ENCODE peak calls at places on chromosomes 3 and 15, in six cellular contexts. P is cardiac muscle cell, G is tibial nerve, D is heart right ventricle, E is H9, U is fibroblast of lung. Q is an unnamed sample.
A peak's percentile ranks its signal among the peaks of the same experiment; 100 is the strongest.

GRCh38 chr3:47863391-47864128 is 60.6 kb downstream of the DHX30 start:
- DNase-seq in P (no peak), U (no peak), G (no peak), D (no peak), E (no peak), Q (no peak)

GRCh38 chr3:184748219-184749135 is 36.6 kb upstream of the MAGEF1 start:
- DNase-seq in G (no peak), D (no peak), U (peak; percentile 18), P (peak; percentile 57), E (peak; percentile 62), Q (peak; percentile 66)

GRCh38 chr3:3196148-3196861 is 16.8 kb upstream of the CRBN start:
- DNase-seq in E (peak; percentile 34), G (no peak), D (no peak), U (peak; percentile 10), P (peak; percentile 42), Q (peak; percentile 11)

GRCh38 chr15:78988361-78988911 is 43.6 kb upstream of the CTSH start:
- DNase-seq in E (no peak), D (no peak), U (peak; percentile 99), P (no peak), G (peak; percentile 58), Q (peak; percentile 99)

GRCh38 chr3:132047209-132047608 is 12.4 kb upstream of the CPNE4 start:
- DNase-seq in D (no peak), P (no peak), U (no peak), E (no peak), G (no peak), Q (no peak)

GRCh38 chr3:4776399-4776979 is 202.7 kb upstream of the BHLHE40 start:
- DNase-seq in D (no peak), P (no peak), G (no peak), U (no peak), E (no peak), Q (peak; percentile 4)

GRCh38 chr3:81741214-81741613 is 20.2 kb downstream of the GBE1 start:
- DNase-seq in G (no peak), U (peak; percentile 71), D (no peak), E (no peak), P (no peak), Q (no peak)

GRCh38 chr3:25783661-25784512 is 644 bp upstream of the NGLY1 start:
- DNase-seq in G (no peak), P (peak; percentile 74), U (peak; percentile 41), E (peak; percentile 86), D (no peak), Q (peak; percentile 18)

GRCh38 chr3:39147711-39148115 is 5.7 kb downstream of the CSRNP1 start:
- DNase-seq in D (no peak), E (no peak), P (no peak), G (no peak), U (peak; percentile 48), Q (no peak)

GRCh38 chr3:23439080-23439479 is 236.0 kb downstream of the UBE2E2 start:
- DNase-seq in P (no peak), G (no peak), U (no peak), D (no peak), E (no peak), Q (no peak)

GRCh38 chr15:48972750-48973503 is 9.2 kb upstream of the SHC4 start:
- DNase-seq in D (no peak), U (no peak), G (no peak), E (no peak), P (no peak), Q (no peak)

GRCh38 chr15:34726407-34727100 is 28.2 kb downstream of the GJD2 start:
- DNase-seq in G (no peak), P (no peak), U (peak; percentile 62), D (no peak), E (no peak), Q (no peak)

GRCh38 chr3:12508316-12508715 is 24.0 kb downstream of the TSEN2 start:
- DNase-seq in U (peak; percentile 99), P (no peak), D (no peak), E (no peak), G (peak; percentile 15), Q (peak; percentile 79)

GRCh38 chr3:122942937-122943827 is 84.4 kb downstream of the SEMA5B start:
- DNase-seq in G (peak; percentile 40), D (peak; percentile 72), P (peak; percentile 85), U (peak; percentile 39), E (peak; percentile 89), Q (peak; percentile 64)

GRCh38 chr3:27507515-27508266 is 23.5 kb upstream of the SLC4A7 start:
- DNase-seq in G (no peak), P (no peak), D (no peak), E (no peak), U (peak; percentile 68), Q (peak; percentile 38)

GRCh38 chr3:105868450-105868744 is 415 bp downstream of the CBLB start:
- DNase-seq in E (peak; percentile 54), U (peak; percentile 62), D (peak; percentile 65), G (peak; percentile 24), P (peak; percentile 78), Q (peak; percentile 18)

GRCh38 chr15:70436428-70436827 is 326.9 kb downstream of the UACA start:
- DNase-seq in D (no peak), P (no peak), G (no peak), U (no peak), E (no peak), Q (no peak)

GRCh38 chr3:135229018-135229495 is 434.0 kb downstream of the EPHB1 start:
- DNase-seq in G (no peak), D (peak; percentile 40), U (peak; percentile 1), E (peak; percentile 68), P (no peak), Q (no peak)

GRCh38 chr3:42068303-42069088 is 22.7 kb upstream of the TRAK1 start:
- DNase-seq in D (no peak), G (no peak), P (no peak), E (no peak), U (no peak), Q (no peak)

GRCh38 chr15:38300395-38300794 is 47.8 kb downstream of the SPRED1 start:
- DNase-seq in P (no peak), G (no peak), E (no peak), D (no peak), U (no peak), Q (peak; percentile 3)

GRCh38 chr3:122784436-122784835 is 9.2 kb downstream of the HSPBAP1 start:
- DNase-seq in E (no peak), P (no peak), G (no peak), U (peak; percentile 72), D (no peak), Q (peak; percentile 52)

GRCh38 chr3:127697531-127698240 is 24.9 kb downstream of the ABTB1 start:
- DNase-seq in P (peak; percentile 73), E (peak; percentile 84), G (peak; percentile 69), U (peak; percentile 78), D (peak; percentile 83), Q (peak; percentile 71)

GRCh38 chr3:120648290-120648689 is 33.7 kb downstream of the HGD start:
- DNase-seq in D (no peak), E (no peak), P (no peak), G (no peak), U (no peak), Q (no peak)

GRCh38 chr15:61633951-61634350 is 404.8 kb upstream of the RORA start:
- DNase-seq in P (no peak), E (no peak), U (no peak), D (no peak), G (no peak), Q (no peak)

GRCh38 chr15:90957105-90957790 is 2.6 kb downstream of the RCCD1 start:
- DNase-seq in U (peak; percentile 49), E (peak; percentile 64), G (no peak), D (peak; percentile 35), P (peak; percentile 54), Q (peak; percentile 30)

GRCh38 chr15:39285066-39285465 is 295.8 kb upstream of the THBS1 start:
- DNase-seq in P (no peak), G (no peak), E (no peak), U (peak; percentile 88), D (no peak), Q (no peak)

GRCh38 chr3:133437391-133438093 is 37.7 kb downstream of the BFSP2 start:
- DNase-seq in P (no peak), E (no peak), D (no peak), U (peak; percentile 41), G (no peak), Q (no peak)

GRCh38 chr15:67549736-67550135 is 7.2 kb downstream of the MAP2K5 start:
- DNase-seq in P (no peak), E (no peak), G (no peak), D (no peak), U (no peak), Q (no peak)
- H3K27ac ChIP-seq in P (no peak overlapping the region), E (no peak overlapping the region), G (no peak overlapping the region), D (no peak overlapping the region), U (no peak overlapping the region), Q (no peak overlapping the region)

DNA sequence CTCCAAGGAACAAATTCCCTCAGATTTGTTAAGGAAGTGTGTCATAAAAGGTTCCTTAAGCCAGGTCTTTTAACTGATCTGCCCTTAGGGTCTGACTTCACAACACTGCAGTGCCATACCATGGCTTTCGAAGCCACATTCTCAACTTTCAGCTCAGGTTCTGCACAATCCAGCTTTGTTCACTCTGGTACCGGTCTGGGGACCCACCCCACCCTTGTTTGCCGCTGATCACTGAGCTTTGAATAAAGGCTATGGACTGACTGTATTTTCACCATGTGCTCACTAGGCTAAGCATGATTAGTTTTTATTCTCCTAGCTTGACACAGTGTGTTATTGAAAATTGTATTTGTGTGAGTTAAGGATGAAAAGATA is 15.9 kb downstream of the SNX1 start:
- DNase-seq in G (no peak), P (no peak), E (no peak), D (no peak), U (no peak), Q (no peak)
- TF ChIP-seq CTCF in G (no peak), P (no peak), E (no peak), D (no peak), U (no peak), Q (no peak)

GRCh38 chr3:8885806-8886205 is 77.5 kb downstream of the RAD18 start:
- DNase-seq in E (no peak), G (no peak), D (no peak), P (no peak), U (peak; percentile 61), Q (no peak)

GRCh38 chr3:8886556-8886955 is 76.7 kb downstream of the RAD18 start:
- DNase-seq in P (no peak), E (no peak), D (no peak), G (no peak), U (peak; percentile 88), Q (no peak)

GRCh38 chr3:8887435-8888295 is 75.6 kb downstream of the RAD18 start:
- DNase-seq in G (no peak), P (peak; percentile 9), D (no peak), U (no peak), E (no peak), Q (no peak)

GRCh38 chr3:8891328-8891727 is 71.9 kb downstream of the RAD18 start:
- DNase-seq in E (no peak), G (no peak), D (no peak), P (no peak), U (no peak), Q (no peak)

GRCh38 chr3:8888296-8888915 is 74.9 kb downstream of the RAD18 start:
- DNase-seq in D (no peak), E (no peak), P (no peak), G (no peak), U (peak; percentile 96), Q (no peak)
- H3K27ac ChIP-seq in D (no peak overlapping the region), E (no peak overlapping the region), P (peak overlapping the region; percentile 56), G (no peak overlapping the region), U (peak overlapping the region; percentile 49), Q (no peak overlapping the region)

DNA sequence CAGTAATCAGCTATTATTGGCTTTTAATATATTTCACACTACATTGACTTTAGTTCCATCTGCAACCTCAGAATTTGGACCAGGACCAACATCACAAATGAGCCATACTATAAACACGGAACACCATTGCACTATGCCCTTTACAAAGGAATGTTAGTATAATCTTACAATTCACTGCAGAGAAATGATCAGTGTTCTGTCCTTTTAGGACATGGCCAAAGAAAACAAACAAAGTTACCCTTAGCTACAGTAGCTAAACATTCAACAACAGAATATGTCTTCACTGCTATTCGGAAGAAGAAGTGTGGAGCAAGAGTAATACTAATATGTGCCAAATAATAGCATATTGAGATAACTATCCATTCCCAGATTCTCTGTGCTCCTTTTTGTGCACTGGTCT is 90.4 kb downstream of the NAALADL2 start:
- DNase-seq in G (no peak), P (no peak), D (no peak), E (no peak), U (peak; percentile 97), Q (peak; percentile 8)
- TF ChIP-seq CTCF in G (no peak), P (no peak), D (no peak), E (no peak), U (no peak), Q (no peak)